ENCODE peak calls at places on chromosomes 4 and X, in nine cellular contexts. D is substantia nigra; T is HL-60; J is NCI-H748 treated with DMSO at 0.1 percent for 48 hours; Y is K562; A is stimulated activated naive B cell treated with anti-CD40 and anti-IgM and Interleukin-4, amounts not matched to agents 10 μg/mL and 1 μg/mL and 100 μg/mL, for 72 hours; W is CD4-positive, alpha-beta memory T cell; M is germinal center; C is DMS79. P is an unnamed sample.

GRCh38 chrX:134551365-134552095 is 91.6 kb downstream of the HPRT1 start:
- DNase-seq in A (no peak), T (no peak), W (no peak), M (no peak), D (no peak), C (no peak), Y (no peak), J (no peak), P (no peak)

GRCh38 chr4:105708376-105709080 is at the start of the genes GSTCD and INTS12:
- DNase-seq in W (peak), J (peak), Y (peak), D (peak), C (peak), A (peak), T (peak), M (peak), P (peak)

GRCh38 chrX:87299563-87300160 is 217.9 kb upstream of the KLHL4 start:
- DNase-seq in A (no peak), W (no peak), Y (peak), C (no peak), D (no peak), T (no peak), J (peak), M (peak), P (no peak)

GRCh38 chr4:52659722-52660261 is 691 bp upstream of the USP46 start:
- DNase-seq in T (peak), J (no peak), W (peak), A (no peak), M (peak), C (no peak), Y (peak), D (peak), P (peak)

GRCh38 chrX:153765138-153766079 is 1.4 kb downstream of the PLXNB3 start:
- DNase-seq in W (no peak), A (no peak), D (peak), C (no peak), J (no peak), Y (peak), M (no peak), T (no peak), P (no peak)

GRCh38 chr4:1674682-1675081 is 9.4 kb downstream of the FAM53A start:
- DNase-seq in A (no peak), J (no peak), D (peak), T (no peak), W (no peak), Y (no peak), C (no peak), M (no peak), P (no peak)

GRCh38 chrX:78066110-78066509 is 37.9 kb upstream of the PGK1 start:
- DNase-seq in J (no peak), C (no peak), A (no peak), D (no peak), Y (no peak), T (no peak), W (no peak), M (no peak), P (no peak)

GRCh38 chrX:153413731-153414130 is 2.5 kb downstream of the ZFP92 start:
- DNase-seq in T (no peak), J (no peak), W (no peak), D (no peak), Y (no peak), C (no peak), M (no peak), A (no peak), P (no peak)

GRCh38 chr4:702618-703048 is 3.0 kb upstream of the PCGF3 start:
- DNase-seq in T (no peak), A (no peak), M (no peak), W (no peak), Y (peak), J (no peak), D (no peak), C (no peak), P (no peak)

GRCh38 chr4:105061136-105061696 is 85.5 kb upstream of the TET2 start:
- DNase-seq in J (peak), T (peak), Y (peak), M (peak), D (no peak), C (no peak), A (peak), W (peak), P (no peak)

GRCh38 chr4:114209589-114209988 is 230.1 kb upstream of the ARSJ start:
- DNase-seq in M (no peak), A (no peak), W (no peak), D (no peak), T (no peak), C (no peak), Y (no peak), J (no peak), P (no peak)

GRCh38 chrX:24245201-24245600 is 68.7 kb downstream of the SUPT20HL2 start:
- DNase-seq in C (no peak), A (no peak), D (no peak), T (no peak), W (no peak), Y (no peak), J (no peak), M (no peak), P (no peak)

GRCh38 chrX:46601283-46601682 is 27.7 kb downstream of the CHST7 start:
- DNase-seq in A (no peak), J (no peak), D (no peak), W (no peak), T (no peak), Y (no peak), M (no peak), C (no peak), P (no peak)

GRCh38 chrX:97685753-97686152 is 802.0 kb downstream of the RPA4 start:
- DNase-seq in T (no peak), C (no peak), Y (peak), D (peak), M (peak), W (peak), J (peak), A (no peak), P (no peak)

GRCh38 chr4:178387756-178388155 is 945.5 kb upstream of the AGA start:
- DNase-seq in C (no peak), D (no peak), J (no peak), T (no peak), M (no peak), W (no peak), A (no peak), Y (no peak), P (no peak)

GRCh38 chr4:118865091-118865708 is 23.5 kb upstream of the SYNPO2 start:
- DNase-seq in D (no peak), T (no peak), Y (peak), W (peak), M (peak), J (peak), C (no peak), A (no peak), P (no peak)

GRCh38 chrX:66914082-66914481 is 275.2 kb upstream of the EDA2R start:
- DNase-seq in W (no peak), Y (no peak), M (no peak), A (no peak), T (peak), C (no peak), D (no peak), J (no peak), P (no peak)

GRCh38 chr4:147707892-147708672 is 23.8 kb upstream of the ARHGAP10 start:
- DNase-seq in M (peak), D (peak), C (no peak), Y (peak), A (no peak), T (no peak), W (peak), J (no peak), P (peak)

GRCh38 chr4:4693258-4693657 is 151.4 kb upstream of the STX18 start:
- DNase-seq in W (no peak), M (no peak), C (no peak), J (no peak), Y (no peak), D (no peak), A (no peak), T (no peak), P (no peak)

GRCh38 chr4:7649741-7650531 is 215.2 kb upstream of the PSAPL1 start:
- DNase-seq in A (peak), M (no peak), T (peak), Y (peak), J (no peak), D (no peak), C (no peak), W (peak), P (no peak)

GRCh38 chr4:60216752-60217151 is 983.4 kb upstream of the ADGRL3 start:
- DNase-seq in C (no peak), Y (no peak), W (no peak), A (no peak), D (no peak), T (no peak), M (no peak), J (no peak), P (no peak)

GRCh38 chrX:67953658-67954057 is 409.8 kb downstream of the AR start:
- DNase-seq in D (no peak), Y (no peak), T (no peak), J (no peak), M (no peak), C (no peak), A (no peak), W (no peak), P (no peak)

GRCh38 chrX:1480082-1480785 is 27.5 kb upstream of the ASMTL start:
- DNase-seq in C (no peak), D (no peak), Y (no peak), A (peak), M (no peak), T (no peak), W (no peak), J (no peak), P (no peak)

GRCh38 chr4:84063618-84064017 is 435.5 kb downstream of the NKX6-1 start:
- DNase-seq in C (no peak), M (no peak), D (no peak), W (no peak), A (no peak), J (no peak), Y (no peak), T (no peak), P (no peak)

GRCh38 chrX:141989802-141990201 is 86.1 kb downstream of the MAGEC1 start:
- DNase-seq in W (no peak), T (no peak), M (no peak), J (no peak), D (no peak), Y (no peak), C (no peak), A (no peak), P (no peak)

P was measured in left cardiac atrium.